ENCODE peak calls at places on chromosomes 12 and 14, in ten cellular contexts. One of them, this sample, is unnamed.
A peak's percentile ranks its signal among the peaks of the same experiment; 100 is the strongest.

GRCh38 chr12:45268672-45269406 is 52.9 kb downstream of the ANO6 start:
- DNase-seq in transverse colon: peak; percentile 50
- DNase-seq in HepG2: peak; percentile 31
- DNase-seq in SK-N-SH: peak; percentile 58
- DNase-seq in suprapubic skin: peak; percentile 84
- DNase-seq in breast epithelium: peak; percentile 61
- DNase-seq in GM23338: peak; percentile 58
- DNase-seq in upper lobe of left lung: peak; percentile 60
- DNase-seq in prostate gland: peak; percentile 52
- DNase-seq in spleen: no peak
- DNase-seq in this sample: no peak

GRCh38 chr12:685388-685787 is 22.1 kb upstream of the NINJ2 start:
- DNase-seq in transverse colon: peak; percentile 47
- DNase-seq in HepG2: no peak
- DNase-seq in SK-N-SH: no peak
- DNase-seq in suprapubic skin: no peak
- DNase-seq in breast epithelium: no peak
- DNase-seq in GM23338: no peak
- DNase-seq in upper lobe of left lung: peak; percentile 34
- DNase-seq in prostate gland: no peak
- DNase-seq in spleen: peak; percentile 85
- DNase-seq in this sample: no peak

GRCh38 chr12:79782197-79782890 is 91.6 kb upstream of the PAWR start:
- DNase-seq in transverse colon: no peak
- DNase-seq in HepG2: no peak
- DNase-seq in SK-N-SH: no peak
- DNase-seq in suprapubic skin: no peak
- DNase-seq in breast epithelium: no peak
- DNase-seq in GM23338: no peak
- DNase-seq in upper lobe of left lung: no peak
- DNase-seq in prostate gland: no peak
- DNase-seq in spleen: no peak
- DNase-seq in this sample: no peak

GRCh38 chr12:108845696-108846095 is 11.7 kb downstream of the SSH1 start:
- DNase-seq in transverse colon: no peak
- DNase-seq in HepG2: no peak
- DNase-seq in SK-N-SH: no peak
- DNase-seq in suprapubic skin: no peak
- DNase-seq in breast epithelium: no peak
- DNase-seq in GM23338: no peak
- DNase-seq in upper lobe of left lung: no peak
- DNase-seq in prostate gland: no peak
- DNase-seq in spleen: peak; percentile 42
- DNase-seq in this sample: no peak

GRCh38 chr12:76178461-76178860 is 94.0 kb upstream of the NAP1L1 start:
- DNase-seq in transverse colon: no peak
- DNase-seq in HepG2: no peak
- DNase-seq in SK-N-SH: no peak
- DNase-seq in suprapubic skin: no peak
- DNase-seq in breast epithelium: no peak
- DNase-seq in GM23338: no peak
- DNase-seq in upper lobe of left lung: no peak
- DNase-seq in prostate gland: no peak
- DNase-seq in spleen: no peak
- DNase-seq in this sample: no peak

GRCh38 chr12:32418903-32419519 is 19.7 kb downstream of the FGD4 start:
- DNase-seq in transverse colon: no peak
- DNase-seq in HepG2: no peak
- DNase-seq in SK-N-SH: no peak
- DNase-seq in suprapubic skin: no peak
- DNase-seq in breast epithelium: no peak
- DNase-seq in GM23338: peak; percentile 54
- DNase-seq in upper lobe of left lung: no peak
- DNase-seq in prostate gland: no peak
- DNase-seq in spleen: no peak
- DNase-seq in this sample: no peak

GRCh38 chr12:115541891-115542361 is 735.6 kb downstream of the MED13L start:
- DNase-seq in transverse colon: no peak
- DNase-seq in HepG2: no peak
- DNase-seq in SK-N-SH: no peak
- DNase-seq in suprapubic skin: no peak
- DNase-seq in breast epithelium: no peak
- DNase-seq in GM23338: no peak
- DNase-seq in upper lobe of left lung: no peak
- DNase-seq in prostate gland: peak; percentile 11
- DNase-seq in spleen: no peak
- DNase-seq in this sample: no peak

GRCh38 chr12:120669055-120669828 is 17.7 kb upstream of the MLEC start:
- DNase-seq in transverse colon: peak; percentile 55
- DNase-seq in HepG2: no peak
- DNase-seq in SK-N-SH: peak; percentile 83
- DNase-seq in suprapubic skin: no peak
- DNase-seq in breast epithelium: no peak
- DNase-seq in GM23338: peak; percentile 52
- DNase-seq in upper lobe of left lung: no peak
- DNase-seq in prostate gland: no peak
- DNase-seq in spleen: peak; percentile 63
- DNase-seq in this sample: no peak

GRCh38 chr12:88538250-88538649 is 42.0 kb downstream of the KITLG start:
- DNase-seq in transverse colon: no peak
- DNase-seq in HepG2: no peak
- DNase-seq in SK-N-SH: no peak
- DNase-seq in suprapubic skin: no peak
- DNase-seq in breast epithelium: no peak
- DNase-seq in GM23338: no peak
- DNase-seq in upper lobe of left lung: no peak
- DNase-seq in prostate gland: no peak
- DNase-seq in spleen: no peak
- DNase-seq in this sample: no peak

GRCh38 chr14:68787235-68787727 is 5.6 kb downstream of the ZFP36L1 start:
- DNase-seq in transverse colon: peak; percentile 50
- DNase-seq in HepG2: no peak
- DNase-seq in SK-N-SH: no peak
- DNase-seq in suprapubic skin: peak; percentile 77
- DNase-seq in breast epithelium: no peak
- DNase-seq in GM23338: peak; percentile 57
- DNase-seq in upper lobe of left lung: no peak
- DNase-seq in prostate gland: no peak
- DNase-seq in spleen: peak; percentile 82
- DNase-seq in this sample: no peak

GRCh38 chr12:33988888-33989287 is 33.4 kb upstream of the ALG10 start:
- DNase-seq in transverse colon: no peak
- DNase-seq in HepG2: no peak
- DNase-seq in SK-N-SH: no peak
- DNase-seq in suprapubic skin: no peak
- DNase-seq in breast epithelium: no peak
- DNase-seq in GM23338: no peak
- DNase-seq in upper lobe of left lung: no peak
- DNase-seq in prostate gland: no peak
- DNase-seq in spleen: no peak
- DNase-seq in this sample: no peak

GRCh38 chr12:58814036-58814435 is 106.3 kb downstream of the LRIG3 start:
- DNase-seq in transverse colon: no peak
- DNase-seq in HepG2: no peak
- DNase-seq in SK-N-SH: no peak
- DNase-seq in suprapubic skin: no peak
- DNase-seq in breast epithelium: no peak
- DNase-seq in GM23338: peak; percentile 50
- DNase-seq in upper lobe of left lung: no peak
- DNase-seq in prostate gland: no peak
- DNase-seq in spleen: no peak
- DNase-seq in this sample: no peak

GRCh38 chr14:74954947-74955228 is 509 bp downstream of the PGF start:
- DNase-seq in transverse colon: no peak
- DNase-seq in HepG2: no peak
- DNase-seq in SK-N-SH: peak; percentile 45
- DNase-seq in suprapubic skin: no peak
- DNase-seq in breast epithelium: no peak
- DNase-seq in GM23338: no peak
- DNase-seq in upper lobe of left lung: no peak
- DNase-seq in prostate gland: no peak
- DNase-seq in spleen: no peak
- DNase-seq in this sample: no peak

GRCh38 chr12:120367924-120368788 is 808 bp downstream of the MSI1 start:
- DNase-seq in transverse colon: peak; percentile 22
- DNase-seq in HepG2: no peak
- DNase-seq in SK-N-SH: peak; percentile 68
- DNase-seq in suprapubic skin: no peak
- DNase-seq in breast epithelium: no peak
- DNase-seq in GM23338: peak; percentile 64
- DNase-seq in upper lobe of left lung: no peak
- DNase-seq in prostate gland: no peak
- DNase-seq in spleen: no peak
- DNase-seq in this sample: no peak

DNA sequence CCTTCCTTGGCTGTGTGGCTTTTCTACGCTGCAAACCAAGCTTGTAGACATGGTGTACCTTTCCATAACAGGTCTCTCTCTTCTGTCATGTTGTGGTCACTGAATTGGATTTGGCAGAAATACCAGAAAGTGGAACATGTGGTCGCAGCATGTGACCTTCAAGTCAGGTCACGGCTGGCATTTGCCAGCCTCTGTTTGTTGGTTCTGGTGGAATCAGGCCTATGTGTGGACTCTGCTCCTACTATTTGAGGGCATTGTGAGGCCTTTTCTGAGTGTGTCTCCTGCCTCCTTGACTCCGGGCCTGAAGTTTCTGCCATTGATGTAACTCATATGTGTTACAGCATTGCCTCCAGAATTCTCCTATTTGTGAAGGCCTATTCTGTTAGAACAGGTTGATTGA is 116.7 kb downstream of the CACNA1C start:
- DNase-seq in transverse colon: no peak
- DNase-seq in HepG2: peak; percentile 10
- DNase-seq in SK-N-SH: no peak
- DNase-seq in suprapubic skin: no peak
- DNase-seq in breast epithelium: no peak
- DNase-seq in GM23338: no peak
- DNase-seq in upper lobe of left lung: no peak
- DNase-seq in prostate gland: no peak
- DNase-seq in spleen: no peak
- DNase-seq in this sample: no peak
- H3K27ac ChIP-seq in transverse colon: peak overlapping the region; percentile 68
- H3K27ac ChIP-seq in HepG2: no peak overlapping the region
- H3K27ac ChIP-seq in SK-N-SH: no peak overlapping the region
- H3K27ac ChIP-seq in suprapubic skin: no peak overlapping the region
- H3K27ac ChIP-seq in breast epithelium: no peak overlapping the region
- H3K27ac ChIP-seq in GM23338: no peak overlapping the region
- H3K27ac ChIP-seq in upper lobe of left lung: no peak overlapping the region
- H3K27ac ChIP-seq in prostate gland: no peak overlapping the region
- H3K27ac ChIP-seq in spleen: no peak overlapping the region
- H3K27ac ChIP-seq in this sample: no peak overlapping the region

DNA sequence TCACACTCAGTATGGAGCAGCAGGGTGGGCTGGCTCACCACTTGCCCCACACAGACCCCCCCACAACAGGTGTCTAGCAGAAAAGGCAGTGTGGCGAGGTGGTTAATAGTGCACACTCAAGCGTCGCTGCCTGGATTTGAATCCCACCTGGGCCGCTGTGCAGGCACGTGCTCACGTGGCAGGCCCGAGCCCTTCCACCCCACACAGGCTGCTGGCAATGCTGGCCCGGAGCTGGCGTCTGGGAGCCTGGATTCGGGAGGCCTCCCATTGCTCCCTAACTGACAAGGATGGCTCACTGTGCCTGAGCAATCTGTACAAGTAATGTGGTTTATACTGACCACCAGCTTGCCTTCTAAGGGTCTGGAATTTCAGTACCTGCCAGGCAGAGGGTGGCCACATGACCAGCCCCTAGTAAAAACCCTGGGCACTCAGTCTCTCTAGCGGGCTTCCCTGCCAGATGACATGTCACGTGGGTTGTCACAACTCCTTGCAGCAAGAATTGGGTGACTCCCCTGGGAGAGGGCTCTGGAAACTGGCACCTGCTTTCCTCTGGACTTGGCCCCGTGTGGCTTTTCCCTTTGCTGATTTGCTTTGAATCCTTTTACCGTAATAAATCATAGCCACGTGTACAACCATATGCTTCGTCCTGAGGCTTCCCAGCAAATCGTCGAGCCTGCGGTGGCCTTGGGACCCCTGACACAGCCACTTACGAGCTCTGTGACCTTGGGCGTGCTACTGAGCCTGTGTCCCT is 72.8 kb downstream of the SCARB1 start:
- DNase-seq in transverse colon: no peak
- DNase-seq in HepG2: no peak
- DNase-seq in SK-N-SH: no peak
- DNase-seq in suprapubic skin: no peak
- DNase-seq in breast epithelium: no peak
- DNase-seq in GM23338: no peak
- DNase-seq in upper lobe of left lung: no peak
- DNase-seq in prostate gland: no peak
- DNase-seq in spleen: no peak
- DNase-seq in this sample: no peak
- H3K36me3 ChIP-seq in transverse colon: no peaks in the 10 kb centered on the region
- H3K36me3 ChIP-seq in HepG2: peaks cover 44% of the 10 kb centered on the region
- H3K36me3 ChIP-seq in SK-N-SH: no peaks in the 10 kb centered on the region
- H3K36me3 ChIP-seq in suprapubic skin: peaks cover 9% of the 10 kb centered on the region
- H3K36me3 ChIP-seq in breast epithelium: no peaks in the 10 kb centered on the region
- H3K36me3 ChIP-seq in GM23338: no peaks in the 10 kb centered on the region
- H3K36me3 ChIP-seq in upper lobe of left lung: no peaks in the 10 kb centered on the region
- H3K36me3 ChIP-seq in prostate gland: no peaks in the 10 kb centered on the region
- H3K36me3 ChIP-seq in spleen: no peaks in the 10 kb centered on the region
- H3K36me3 ChIP-seq in this sample: peaks cover 54% of the 10 kb centered on the region

DNA sequence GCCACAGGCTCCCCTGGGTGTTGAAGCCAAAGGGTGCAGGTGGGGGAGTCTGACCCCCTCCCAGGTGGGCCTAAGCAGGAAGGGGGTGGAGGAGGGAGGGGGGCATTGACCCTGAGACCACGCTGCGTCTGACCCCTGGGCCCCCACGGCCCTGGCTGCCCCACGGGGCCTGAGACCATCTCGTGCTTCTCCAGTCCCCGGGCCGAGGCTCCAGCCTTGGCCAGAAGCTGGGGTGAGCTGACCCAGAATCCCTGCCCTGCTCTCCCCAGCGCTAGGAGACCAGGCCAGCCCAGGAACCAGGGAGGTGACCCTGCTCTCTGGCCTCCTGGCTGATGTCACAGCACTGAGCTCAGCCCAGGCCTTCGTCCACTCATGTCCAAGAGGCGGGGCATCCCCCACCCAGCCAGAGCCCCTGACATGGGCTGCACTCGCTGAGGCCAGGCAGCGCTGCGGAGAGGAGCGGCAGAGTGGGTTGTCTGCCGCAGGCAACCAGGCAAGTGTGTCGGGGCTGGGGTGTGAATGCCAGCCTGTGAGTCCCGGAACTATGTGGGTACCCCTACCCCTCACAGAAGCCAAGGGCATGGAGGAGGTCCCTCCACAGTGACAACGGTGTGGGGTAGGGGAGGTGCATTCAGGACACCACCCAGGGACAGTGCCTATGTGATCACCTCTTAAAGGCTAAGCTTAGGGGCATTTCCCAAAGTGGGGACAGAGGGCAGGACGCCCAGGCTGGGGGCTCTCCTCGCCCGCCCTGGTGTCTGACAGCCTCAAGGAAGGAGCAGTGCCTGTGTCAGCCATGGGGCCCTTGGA is 6.3 kb downstream of the TRMT61A start:
- DNase-seq in transverse colon: no peak
- DNase-seq in HepG2: no peak
- DNase-seq in SK-N-SH: no peak
- DNase-seq in suprapubic skin: no peak
- DNase-seq in breast epithelium: no peak
- DNase-seq in GM23338: no peak
- DNase-seq in upper lobe of left lung: no peak
- DNase-seq in prostate gland: no peak
- DNase-seq in spleen: no peak
- DNase-seq in this sample: no peak
- TF ChIP-seq POLR2AphosphoS5 in transverse colon: no peak
- TF ChIP-seq POLR2AphosphoS5 in HepG2: no peak
- TF ChIP-seq POLR2AphosphoS5 in SK-N-SH: no peak
- TF ChIP-seq POLR2AphosphoS5 in suprapubic skin: no peak
- TF ChIP-seq POLR2AphosphoS5 in breast epithelium: no peak
- TF ChIP-seq POLR2AphosphoS5 in GM23338: no peak
- TF ChIP-seq POLR2AphosphoS5 in upper lobe of left lung: no peak
- TF ChIP-seq POLR2AphosphoS5 in prostate gland: no peak
- TF ChIP-seq POLR2AphosphoS5 in spleen: no peak
- TF ChIP-seq POLR2AphosphoS5 in this sample: no peak

GRCh38 chr12:104707179-104707578 is 250.4 kb downstream of the CHST11 start:
- DNase-seq in transverse colon: no peak
- DNase-seq in HepG2: no peak
- DNase-seq in SK-N-SH: no peak
- DNase-seq in suprapubic skin: no peak
- DNase-seq in breast epithelium: no peak
- DNase-seq in GM23338: no peak
- DNase-seq in upper lobe of left lung: no peak
- DNase-seq in prostate gland: no peak
- DNase-seq in spleen: no peak
- DNase-seq in this sample: no peak
- H3K27ac ChIP-seq in transverse colon: no peak overlapping the region
- H3K27ac ChIP-seq in HepG2: no peak overlapping the region
- H3K27ac ChIP-seq in SK-N-SH: peak overlapping the region; percentile 42
- H3K27ac ChIP-seq in suprapubic skin: no peak overlapping the region
- H3K27ac ChIP-seq in breast epithelium: no peak overlapping the region
- H3K27ac ChIP-seq in GM23338: no peak overlapping the region
- H3K27ac ChIP-seq in upper lobe of left lung: no peak overlapping the region
- H3K27ac ChIP-seq in prostate gland: no peak overlapping the region
- H3K27ac ChIP-seq in spleen: no peak overlapping the region
- H3K27ac ChIP-seq in this sample: no peak overlapping the region